ENCODE peak calls at places on chromosomes 3 and 15, in seven cellular contexts. Z, V, A, O, D, X and H are unnamed samples.

GRCh38 chr3:126960604-126960995 is 22.3 kb upstream of the PLXNA1 start:
- DNase-seq in O (no peak), D (no peak), Z (no peak), V (no peak), X (no peak), A (no peak), H (no peak)

GRCh38 chr3:66989860-66990696 is 8.0 kb upstream of the KBTBD8 start:
- DNase-seq in V (no peak), O (no peak), Z (no peak), D (no peak), X (no peak), A (peak; percentile 49), H (no peak)

GRCh38 chr3:133988631-133989161 is 41.0 kb downstream of the SLCO2A1 start:
- DNase-seq in A (no peak), V (no peak), O (peak; percentile 52), X (peak; percentile 32), Z (peak; percentile 45), D (no peak), H (no peak)

GRCh38 chr3:26106119-26106690 is 316.3 kb downstream of the OXSM start:
- DNase-seq in X (no peak), Z (no peak), A (no peak), V (no peak), O (no peak), D (no peak), H (no peak)

GRCh38 chr3:50296721-50297383 is 2.4 kb downstream of the HYAL3 start:
- DNase-seq in V (no peak), X (no peak), Z (peak; percentile 1), A (no peak), O (no peak), D (no peak), H (no peak)

GRCh38 chr15:73746883-73747282 is 6.3 kb downstream of the INSYN1 start:
- DNase-seq in V (no peak), Z (no peak), O (no peak), D (no peak), A (no peak), X (no peak), H (peak; percentile 11)

GRCh38 chr3:101244212-101244575 is 76.2 kb downstream of the IMPG2 start:
- DNase-seq in V (no peak), O (no peak), D (peak; percentile 9), Z (no peak), X (no peak), A (peak; percentile 62), H (no peak)

GRCh38 chr3:131326307-131326706 is 55.3 kb upstream of the NUDT16 start:
- DNase-seq in D (no peak), X (no peak), O (no peak), Z (no peak), A (peak; percentile 55), V (no peak), H (peak; percentile 13)

GRCh38 chr3:112115161-112115739 is 17.8 kb downstream of the GCSAM start:
- DNase-seq in A (peak; percentile 10), Z (peak; percentile 13), V (no peak), D (no peak), X (no peak), O (no peak), H (no peak)

GRCh38 chr15:66101715-66102395 is 151.7 kb downstream of the MEGF11 start:
- DNase-seq in O (peak; percentile 23), Z (peak; percentile 84), A (no peak), V (peak; percentile 54), X (no peak), D (no peak), H (no peak)

GRCh38 chr3:141353652-141354495 is 14.4 kb upstream of the ZBTB38 start:
- DNase-seq in Z (peak; percentile 61), O (no peak), D (no peak), A (peak; percentile 66), V (no peak), X (no peak), H (no peak)

GRCh38 chr3:186281172-186281571 is 80.9 kb downstream of the DGKG start:
- DNase-seq in D (peak; percentile 88), Z (no peak), O (no peak), V (no peak), X (no peak), A (peak; percentile 91), H (peak; percentile 60)

GRCh38 chr3:135444058-135444457 is 521.5 kb upstream of the PPP2R3A start:
- DNase-seq in Z (no peak), V (no peak), X (no peak), D (no peak), O (no peak), A (no peak), H (no peak)

GRCh38 chr15:96276438-96277210 is 53.9 kb upstream of the NR2F2 start:
- DNase-seq in X (no peak), A (peak; percentile 80), V (no peak), D (peak; percentile 85), Z (no peak), O (no peak), H (peak; percentile 84)

GRCh38 chr3:56981445-56982230 is 78.8 kb upstream of the SPATA12 start:
- DNase-seq in Z (no peak), D (no peak), O (no peak), X (no peak), A (no peak), V (no peak), H (no peak)

GRCh38 chr15:66985653-66986052 is 79.7 kb upstream of the SMAD3 start:
- DNase-seq in A (no peak), V (no peak), Z (no peak), O (no peak), X (no peak), D (no peak), H (no peak)

GRCh38 chr15:80641384-80641783 is 53.7 kb upstream of the ABHD17C start:
- DNase-seq in V (no peak), X (no peak), O (no peak), Z (no peak), D (no peak), A (no peak), H (no peak)

GRCh38 chr3:63232764-63233396 is 45.2 kb upstream of the SYNPR start:
- DNase-seq in Z (peak; percentile 33), V (no peak), A (peak; percentile 50), D (peak; percentile 5), O (no peak), X (no peak), H (peak; percentile 57)

GRCh38 chr3:12440927-12441326 is 43.4 kb upstream of the TSEN2 start:
- DNase-seq in X (no peak), A (peak; percentile 20), D (peak; percentile 45), O (no peak), V (no peak), Z (no peak), H (peak; percentile 23)

DNA sequence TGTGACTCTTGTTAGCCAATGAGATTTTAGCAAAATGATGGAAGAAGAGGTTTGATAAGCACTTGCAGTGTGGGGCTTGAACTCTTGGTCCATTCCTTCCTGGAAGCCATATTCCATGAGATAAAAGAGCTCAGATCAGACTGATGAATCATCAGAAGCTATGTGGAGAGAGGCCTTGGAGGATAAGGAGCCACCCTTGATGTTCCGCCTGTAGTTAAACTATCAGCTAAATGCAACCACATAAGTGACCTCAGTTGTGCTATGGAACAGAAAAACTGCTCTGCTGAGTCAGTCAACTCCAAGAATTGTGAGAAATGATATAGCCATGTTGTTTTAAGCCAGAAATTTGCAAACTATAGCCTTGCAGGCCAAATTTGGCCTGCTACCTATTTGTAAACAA is 27.7 kb upstream of the GAP43 start:
- DNase-seq in A (no peak), V (no peak), D (peak; percentile 10), O (no peak), X (no peak), Z (no peak), H (no peak)
- H3K4me1 ChIP-seq in A (no peaks in the 10 kb centered on the region), V (no peaks in the 10 kb centered on the region), D (no peaks in the 10 kb centered on the region), O (no peaks in the 10 kb centered on the region), X (no peaks in the 10 kb centered on the region), Z (no peaks in the 10 kb centered on the region), H (no peaks in the 10 kb centered on the region)

DNA sequence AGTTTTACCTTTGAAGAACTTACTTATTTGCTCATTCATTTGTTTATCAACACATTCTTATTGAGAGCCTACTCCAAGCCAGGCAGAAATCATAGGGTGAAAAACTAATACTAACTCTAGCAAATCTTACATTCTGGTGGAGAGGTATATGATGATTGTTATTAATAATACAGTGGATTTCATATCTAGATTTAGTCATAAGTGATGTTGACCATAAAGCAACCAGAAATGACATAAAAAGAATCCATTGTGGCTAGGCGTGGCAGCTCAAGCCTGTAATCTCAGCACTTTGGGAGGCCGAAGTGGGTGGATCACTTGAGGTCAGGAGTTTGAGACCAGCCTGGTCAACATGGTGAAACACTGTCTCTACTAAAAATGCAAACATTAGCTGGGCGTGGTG is 26.2 kb upstream of the IL20RB start:
- DNase-seq in V (no peak), X (peak; percentile 37), A (no peak), D (no peak), O (no peak), Z (no peak), H (no peak)
- H3K4me3 ChIP-seq in V (no peak overlapping the region), X (no peak overlapping the region), A (no peak overlapping the region), D (no peak overlapping the region), O (no peak overlapping the region), Z (no peak overlapping the region), H (peak overlapping the region; percentile 82)

GRCh38 chr3:20305647-20306046 is 119.6 kb upstream of the SGO1 start:
- DNase-seq in X (no peak), O (no peak), V (no peak), D (no peak), A (no peak), Z (no peak), H (no peak)

GRCh38 chr3:20307378-20307777 is 121.4 kb upstream of the SGO1 start:
- DNase-seq in V (no peak), Z (no peak), D (no peak), O (no peak), A (no peak), X (no peak), H (no peak)

GRCh38 chr3:20316238-20316637 is 130.2 kb upstream of the SGO1 start:
- DNase-seq in O (no peak), D (no peak), A (no peak), V (no peak), Z (no peak), X (no peak), H (peak; percentile 14)

GRCh38 chr3:20310629-20311028 is 124.6 kb upstream of the SGO1 start:
- DNase-seq in D (no peak), A (peak; percentile 10), V (no peak), Z (peak; percentile 35), O (no peak), X (no peak), H (no peak)
- H3K9ac ChIP-seq in D (no peak overlapping the region), A (no peak overlapping the region), V (no peak overlapping the region), Z (no peak overlapping the region), O (no peak overlapping the region), X (no peak overlapping the region), H (no peak overlapping the region)

GRCh38 chr3:17745301-17745700 is 2.9 kb upstream of the TBC1D5 start:
- DNase-seq in Z (no peak), A (no peak), X (no peak), O (no peak), D (no peak), V (no peak), H (no peak)

GRCh38 chr3:17744693-17745092 is 2.3 kb upstream of the TBC1D5 start:
- DNase-seq in A (no peak), Z (no peak), V (no peak), D (no peak), X (no peak), O (no peak), H (no peak)

GRCh38 chr3:17742837-17743659 is 617 bp upstream of the TBC1D5 start:
- DNase-seq in Z (no peak), A (no peak), O (no peak), V (no peak), D (peak; percentile 98), X (no peak), H (no peak)

GRCh38 chr3:17742092-17742836 is at the start of gene TBC1D5:
- DNase-seq in D (peak; percentile 50), X (peak; percentile 95), A (peak; percentile 100), O (peak; percentile 95), V (peak; percentile 94), Z (peak; percentile 99), H (peak; percentile 99)

GRCh38 chr3:17743660-17743995 is 1.2 kb upstream of the TBC1D5 start:
- DNase-seq in V (no peak), O (no peak), A (no peak), X (no peak), Z (no peak), D (no peak), H (no peak)
- H3K4me1 ChIP-seq in V (peaks cover 8% of the 10 kb centered on the region), O (no peaks in the 10 kb centered on the region), A (peaks cover 21% of the 10 kb centered on the region), X (no peaks in the 10 kb centered on the region), Z (peaks cover 18% of the 10 kb centered on the region), D (peaks cover 4% of the 10 kb centered on the region), H (peaks cover 30% of the 10 kb centered on the region)